ENCODE peak calls at places on chromosomes 5 and 9, in eight cellular contexts. P, C, G, J, X, Y, N and E are unnamed samples.

GRCh38 chr9:91423785-91424402 is at the start of gene NFIL3:
- DNase-seq in Y (peak), C (peak), G (peak), N (no peak), P (peak), J (peak), X (peak), E (peak)

GRCh38 chr5:76785493-76785892 is 33.3 kb upstream of the F2RL1 start:
- DNase-seq in X (peak), Y (no peak), G (peak), J (peak), P (no peak), N (no peak), C (no peak), E (peak)

GRCh38 chr9:17528859-17529258 is 50.0 kb upstream of the SH3GL2 start:
- DNase-seq in X (peak), C (no peak), G (no peak), Y (no peak), P (peak), J (no peak), N (no peak), E (no peak)

GRCh38 chr9:107323836-107324235 is 40.8 kb downstream of the RAD23B start:
- DNase-seq in X (no peak), P (no peak), G (no peak), Y (no peak), N (no peak), C (no peak), J (no peak), E (no peak)

GRCh38 chr9:121298016-121298538 is 30.1 kb downstream of the GSN start:
- DNase-seq in P (peak), Y (no peak), G (no peak), J (no peak), C (no peak), N (no peak), X (no peak), E (no peak)

GRCh38 chr5:90264930-90265857 is 144.4 kb downstream of the CETN3 start:
- DNase-seq in J (peak), Y (peak), C (peak), P (peak), X (peak), G (peak), N (peak), E (peak)

GRCh38 chr5:83914199-83914598 is 193.5 kb upstream of the HAPLN1 start:
- DNase-seq in P (no peak), C (no peak), Y (no peak), N (no peak), X (peak), J (peak), G (no peak), E (no peak)

GRCh38 chr9:120344230-120344629 is 235.7 kb downstream of the CDK5RAP2 start:
- DNase-seq in X (peak), P (no peak), N (no peak), C (no peak), J (peak), Y (no peak), G (no peak), E (peak)

GRCh38 chr9:77158772-77159513 is 18.4 kb upstream of the VPS13A start:
- DNase-seq in N (no peak), C (no peak), Y (no peak), P (no peak), J (peak), G (no peak), X (peak), E (peak)

GRCh38 chr9:130766904-130767262 is 68.2 kb upstream of the ABL1 start:
- DNase-seq in Y (no peak), G (peak), C (no peak), P (no peak), J (no peak), N (no peak), X (no peak), E (no peak)

GRCh38 chr5:41418220-41419031 is 92.0 kb downstream of the PLCXD3 start:
- DNase-seq in Y (no peak), X (peak), J (peak), N (no peak), C (no peak), G (no peak), P (peak), E (no peak)

GRCh38 chr5:69504036-69504435 is 11.4 kb downstream of the OCLN start:
- DNase-seq in P (no peak), J (no peak), C (no peak), X (peak), Y (no peak), G (no peak), N (no peak), E (no peak)

GRCh38 chr9:118271936-118272335 is 567.7 kb downstream of the TLR4 start:
- DNase-seq in G (no peak), C (no peak), N (no peak), P (no peak), J (peak), X (no peak), Y (no peak), E (no peak)

GRCh38 chr9:13990994-13991393 is 322.9 kb downstream of the NFIB start:
- DNase-seq in J (no peak), N (no peak), P (no peak), C (no peak), Y (no peak), G (no peak), X (no peak), E (no peak)

GRCh38 chr9:121372563-121373400 is 2.7 kb upstream of the STOM start:
- DNase-seq in Y (peak), J (peak), X (peak), N (no peak), C (peak), G (no peak), P (no peak), E (no peak)

GRCh38 chr9:121819511-121820231 is 168.2 kb downstream of the DAB2IP start:
- DNase-seq in Y (no peak), J (peak), G (no peak), N (peak), C (no peak), P (peak), X (no peak), E (peak)

GRCh38 chr5:172383231-172383802 is 71.0 kb downstream of the SH3PXD2B start:
- DNase-seq in J (peak), X (peak), C (no peak), P (no peak), G (peak), Y (peak), N (no peak), E (peak)

GRCh38 chr9:124468061-124468740 is 17.9 kb downstream of the ADGRD2 start:
- DNase-seq in J (no peak), X (no peak), C (no peak), P (no peak), N (no peak), Y (no peak), G (no peak), E (no peak)

GRCh38 chr9:85895685-85896084 is 45.3 kb upstream of the NAA35 start:
- DNase-seq in J (no peak), X (no peak), G (no peak), C (no peak), N (no peak), P (no peak), Y (no peak), E (no peak)

GRCh38 chr5:126139086-126139485 is 284.1 kb upstream of the GRAMD2B start:
- DNase-seq in G (no peak), N (no peak), P (no peak), X (peak), C (no peak), J (no peak), Y (no peak), E (no peak)

GRCh38 chr9:82982271-82982880 is 80.6 kb downstream of the RASEF start:
- DNase-seq in J (no peak), G (no peak), X (no peak), N (no peak), Y (no peak), P (no peak), C (no peak), E (no peak)

GRCh38 chr5:94433393-94434149 is 184.8 kb downstream of the KIAA0825 start:
- DNase-seq in P (no peak), J (peak), C (peak), G (no peak), X (peak), N (no peak), Y (peak), E (peak)

GRCh38 chr5:94021246-94021645 is 279.8 kb upstream of the POU5F2 start:
- DNase-seq in N (no peak), G (no peak), X (peak), J (peak), Y (no peak), P (no peak), C (no peak), E (peak)

GRCh38 chr5:146888341-146888978 is 9.9 kb upstream of the PPP2R2B start:
- DNase-seq in P (peak), G (no peak), C (no peak), N (no peak), X (no peak), Y (no peak), J (no peak), E (no peak)

GRCh38 chr5:53425598-53426516 is 54.6 kb upstream of the FST start:
- DNase-seq in C (no peak), J (no peak), P (peak), X (no peak), N (peak), G (peak), Y (no peak), E (no peak)

GRCh38 chr5:134227259-134227658 is 1.4 kb upstream of the PPP2CA start:
- DNase-seq in X (no peak), N (no peak), P (peak), J (no peak), Y (no peak), G (peak), C (peak), E (no peak)

GRCh38 chr5:118967059-118967508 is 21.3 kb downstream of the DTWD2 start:
- DNase-seq in X (no peak), G (no peak), P (no peak), Y (no peak), J (no peak), C (no peak), N (no peak), E (peak)

GRCh38 chr9:70421020-70421271 is 6.5 kb upstream of the KLF9 start:
- DNase-seq in X (no peak), Y (no peak), C (no peak), G (no peak), P (no peak), N (no peak), J (no peak), E (no peak)

GRCh38 chr9:105608685-105609598 is 51.0 kb downstream of the FKTN start:
- DNase-seq in P (peak), N (no peak), G (no peak), Y (peak), J (peak), X (peak), C (no peak), E (peak)

GRCh38 chr9:78860806-78861475 is 564.0 kb downstream of the PSAT1 start:
- DNase-seq in X (peak), J (peak), N (no peak), G (no peak), C (no peak), P (no peak), Y (no peak), E (peak)

GRCh38 chr5:179840766-179841165 is 17.9 kb downstream of the MRNIP start:
- DNase-seq in N (no peak), X (no peak), Y (no peak), G (no peak), C (peak), P (no peak), J (no peak), E (no peak)

GRCh38 chr5:135034186-135034962 is at the start of gene PITX1:
- DNase-seq in N (no peak), G (peak), C (no peak), J (no peak), P (peak), X (peak), Y (peak), E (no peak)

GRCh38 chr5:38317887-38318286 is 59.5 kb downstream of the EGFLAM start:
- DNase-seq in P (no peak), C (no peak), Y (no peak), X (no peak), G (no peak), N (no peak), J (no peak), E (no peak)

GRCh38 chr9:35859310-35859994 is 10.7 kb downstream of the OR13J1 start:
- DNase-seq in Y (peak), X (peak), P (no peak), G (no peak), J (no peak), N (no peak), C (no peak), E (no peak)

GRCh38 chr9:82475584-82476328 is 487.2 kb downstream of the SPATA31D1 start:
- DNase-seq in Y (no peak), G (no peak), P (no peak), X (no peak), C (no peak), N (no peak), J (no peak), E (no peak)

GRCh38 chr5:96288166-96288844 is 144.7 kb downstream of the PCSK1 start:
- DNase-seq in C (no peak), Y (no peak), N (no peak), P (no peak), G (no peak), X (peak), J (no peak), E (no peak)

GRCh38 chr9:88991066-88992030 is at the start of gene S1PR3:
- DNase-seq in C (peak), N (no peak), P (peak), X (peak), Y (peak), J (peak), G (peak), E (no peak)

GRCh38 chr9:738209-738915 is 103.1 kb upstream of the DMRT1 start:
- DNase-seq in J (peak), N (no peak), Y (peak), X (peak), P (no peak), G (peak), C (peak), E (peak)

DNA sequence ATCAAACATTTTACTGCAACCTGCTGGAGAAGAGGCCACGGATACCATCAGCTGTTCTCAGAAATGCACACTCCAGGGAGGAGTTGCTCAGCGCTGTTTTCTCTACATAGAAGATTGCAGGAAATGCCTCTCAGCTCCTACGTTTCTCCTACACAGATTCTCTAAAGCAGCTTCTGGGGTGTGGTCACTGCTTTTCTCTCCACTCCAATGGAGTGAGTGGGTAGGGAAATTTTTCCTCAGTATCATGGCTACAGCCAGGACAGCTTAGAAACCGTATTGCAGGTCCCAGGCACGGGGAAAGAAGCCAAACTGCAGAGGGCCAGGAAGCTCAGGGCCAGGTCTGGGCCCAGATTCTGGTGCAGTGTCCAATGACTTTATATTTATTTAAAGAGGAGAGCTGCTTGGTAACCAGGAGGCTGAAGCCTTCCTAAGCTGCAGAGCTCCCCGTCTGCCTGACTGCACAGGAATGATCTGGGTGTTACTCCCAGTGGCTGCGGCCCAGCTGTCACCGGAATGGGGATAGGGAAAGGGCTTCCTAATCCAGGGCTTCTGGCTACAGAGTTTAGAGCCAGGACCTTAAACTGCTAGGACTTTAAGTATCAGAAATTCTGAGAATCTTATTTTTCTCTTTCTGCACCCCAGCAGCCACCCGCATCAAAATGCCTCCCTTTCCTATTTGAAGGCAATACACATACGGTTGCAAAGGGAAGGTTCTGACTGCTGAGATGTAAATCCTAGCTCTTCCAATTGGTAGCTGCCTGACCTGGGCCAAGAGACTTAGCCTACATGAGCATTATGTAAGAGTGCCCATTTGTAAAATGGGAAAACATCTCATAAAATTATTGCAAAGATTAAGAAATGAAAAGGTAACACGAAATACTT is 1.4 kb upstream of the SPTAN1 start:
- DNase-seq in P (peak), J (peak), G (no peak), N (no peak), Y (no peak), X (peak), C (no peak), E (no peak)
- H3K4me3 ChIP-seq in P (peak), J (peak), G (peak), N (peak), Y (peak), X (peak), C (peak), E (peak)

GRCh38 chr9:137030006-137030405 is 1.9 kb downstream of the FUT7 start:
- DNase-seq in G (no peak), N (no peak), X (no peak), P (no peak), Y (no peak), J (no peak), C (no peak), E (no peak)

GRCh38 chr9:137029058-137029922 is 1.3 kb upstream of the ABCA2 start:
- DNase-seq in N (no peak), X (peak), Y (peak), J (no peak), C (peak), P (peak), G (peak), E (peak)

GRCh38 chr9:137027369-137028012 is 546 bp downstream of the ABCA2 start:
- DNase-seq in X (no peak), Y (no peak), G (no peak), P (peak), C (no peak), N (no peak), J (no peak), E (no peak)

GRCh38 chr9:137028013-137028280 is at the start of gene ABCA2:
- DNase-seq in Y (no peak), J (no peak), X (no peak), N (no peak), P (no peak), C (no peak), G (no peak), E (no peak)

DNA sequence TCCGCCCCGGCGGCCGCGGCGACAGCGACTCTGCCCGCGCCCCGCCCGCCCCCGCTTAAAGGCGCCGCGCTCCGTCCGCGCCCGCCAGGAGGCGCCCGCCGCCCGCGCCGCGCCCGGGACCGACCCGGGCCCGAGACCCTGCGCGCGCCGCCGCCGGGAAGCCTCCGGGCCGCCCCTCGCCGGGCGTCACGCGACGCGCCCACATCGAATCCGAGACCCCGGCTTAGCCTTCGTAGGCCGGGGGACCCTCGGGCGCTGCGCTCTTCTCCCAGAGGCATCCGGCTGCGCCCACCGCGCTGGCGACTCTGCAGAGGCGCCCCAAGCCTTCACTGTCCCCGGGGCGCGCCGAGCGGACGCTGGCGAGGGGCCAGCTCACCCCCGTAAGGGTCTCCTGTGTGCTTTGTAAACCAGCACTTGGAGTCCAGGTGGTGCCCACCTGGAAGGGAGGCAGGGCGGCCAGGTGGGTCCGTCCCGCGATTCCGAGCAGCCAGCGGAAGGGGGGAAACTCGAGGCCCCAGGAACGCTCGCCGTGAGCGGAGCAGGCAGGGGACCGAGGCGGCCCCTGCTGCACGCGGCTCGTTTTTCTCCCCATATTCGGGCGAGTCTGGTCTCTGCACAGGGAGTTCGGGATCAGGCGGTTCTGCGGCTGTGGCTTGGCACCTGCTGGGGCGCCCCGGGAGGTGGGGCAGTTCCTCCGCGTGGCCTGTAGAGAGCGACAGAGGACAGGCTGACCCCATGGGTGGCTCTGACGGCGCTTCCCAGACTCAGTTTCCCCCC is 432 bp upstream of the ABCA2 start:
- DNase-seq in P (peak), G (peak), X (peak), C (peak), J (no peak), Y (peak), N (no peak), E (no peak)
- TF ChIP-seq CTCF in P (peak), G (peak), X (peak), C (no peak), J (peak), Y (peak), N (peak), E (peak)

DNA sequence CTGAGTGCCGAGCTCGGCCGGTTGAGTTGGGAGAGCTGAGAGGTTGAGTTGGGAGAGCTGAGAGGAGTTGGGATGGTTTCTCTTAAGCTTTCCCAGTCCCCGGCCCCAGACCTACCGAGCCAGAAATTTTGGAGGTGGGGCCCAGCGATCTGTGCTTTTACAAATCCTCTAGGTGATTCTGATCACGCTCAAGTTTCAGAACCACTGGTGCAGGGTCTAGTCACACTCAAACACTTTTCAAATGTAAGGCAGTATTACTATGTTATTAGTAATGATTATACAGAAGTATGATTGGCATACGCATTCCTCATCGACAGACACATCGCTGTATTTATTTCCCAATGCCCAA is 256 bp upstream of the CLINT1 start:
- DNase-seq in X (no peak), Y (no peak), G (no peak), C (no peak), J (no peak), P (no peak), N (no peak), E (no peak)
- H3K4me3 ChIP-seq in X (peak), Y (peak), G (peak), C (peak), J (peak), P (peak), N (peak), E (peak)

GRCh38 chr5:64925123-64925522 is 156.4 kb downstream of the CWC27 start:
- DNase-seq in P (no peak), N (no peak), J (no peak), X (no peak), G (no peak), Y (no peak), C (no peak), E (no peak)

GRCh38 chr5:64929833-64930232 is 161.1 kb downstream of the CWC27 start:
- DNase-seq in P (no peak), Y (no peak), C (no peak), N (no peak), G (no peak), J (no peak), X (no peak), E (no peak)

GRCh38 chr5:64930672-64931318 is 162.1 kb downstream of the CWC27 start:
- DNase-seq in Y (no peak), P (no peak), J (no peak), X (no peak), C (no peak), G (no peak), N (no peak), E (no peak)
- TF ChIP-seq CTCF in Y (no peak), P (no peak), J (no peak), X (no peak), C (no peak), G (no peak), N (no peak), E (no peak)